ENCODE peak calls at places on chromosomes 4 and X, in eight cellular contexts. One of them, this sample, is unnamed. For H3K4me1, the result is how much of the 10 kb centered on the place peaks cover.

GRCh38 chrX:85544609-85545008 is 165.1 kb upstream of the POF1B start:
- DNase-seq in adipocyte: peak
- DNase-seq in breast epithelium: no peak
- DNase-seq in cardiac muscle cell: no peak
- DNase-seq in CD4-positive, CD25-positive, alpha-beta regulatory T cell: no peak
- DNase-seq in fibroblast of lung: no peak
- DNase-seq in PC-3: peak
- DNase-seq in mammary epithelial cell: no peak
- DNase-seq in this sample: no peak

GRCh38 chr4:148238797-148239196 is 203.4 kb downstream of the NR3C2 start:
- DNase-seq in cardiac muscle cell: no peak
- DNase-seq in breast epithelium: no peak
- DNase-seq in fibroblast of lung: no peak
- DNase-seq in PC-3: no peak
- DNase-seq in CD4-positive, CD25-positive, alpha-beta regulatory T cell: no peak
- DNase-seq in adipocyte: no peak
- DNase-seq in mammary epithelial cell: no peak
- DNase-seq in this sample: no peak

GRCh38 chrX:46016296-46016695 is 528.9 kb downstream of the ZNF674 start:
- DNase-seq in PC-3: no peak
- DNase-seq in adipocyte: no peak
- DNase-seq in mammary epithelial cell: no peak
- DNase-seq in cardiac muscle cell: no peak
- DNase-seq in CD4-positive, CD25-positive, alpha-beta regulatory T cell: no peak
- DNase-seq in fibroblast of lung: no peak
- DNase-seq in breast epithelium: no peak
- DNase-seq in this sample: no peak

GRCh38 chr4:185955817-185956542 is 113.0 kb upstream of the TLR3 start:
- DNase-seq in CD4-positive, CD25-positive, alpha-beta regulatory T cell: no peak
- DNase-seq in mammary epithelial cell: no peak
- DNase-seq in PC-3: no peak
- DNase-seq in cardiac muscle cell: no peak
- DNase-seq in breast epithelium: no peak
- DNase-seq in adipocyte: no peak
- DNase-seq in fibroblast of lung: no peak
- DNase-seq in this sample: no peak

GRCh38 chr4:153523171-153523757 is 57.1 kb downstream of the TMEM131L start:
- DNase-seq in adipocyte: peak
- DNase-seq in cardiac muscle cell: no peak
- DNase-seq in mammary epithelial cell: no peak
- DNase-seq in CD4-positive, CD25-positive, alpha-beta regulatory T cell: no peak
- DNase-seq in breast epithelium: no peak
- DNase-seq in PC-3: no peak
- DNase-seq in fibroblast of lung: peak
- DNase-seq in this sample: no peak

GRCh38 chrX:97332963-97333362 is 449.3 kb downstream of the RPA4 start:
- DNase-seq in PC-3: peak
- DNase-seq in fibroblast of lung: peak
- DNase-seq in cardiac muscle cell: peak
- DNase-seq in mammary epithelial cell: no peak
- DNase-seq in CD4-positive, CD25-positive, alpha-beta regulatory T cell: no peak
- DNase-seq in adipocyte: peak
- DNase-seq in breast epithelium: no peak
- DNase-seq in this sample: no peak

GRCh38 chrX:22542641-22543040 is 269.9 kb downstream of the CBLL2 start:
- DNase-seq in cardiac muscle cell: no peak
- DNase-seq in mammary epithelial cell: no peak
- DNase-seq in PC-3: peak
- DNase-seq in breast epithelium: no peak
- DNase-seq in adipocyte: peak
- DNase-seq in fibroblast of lung: peak
- DNase-seq in CD4-positive, CD25-positive, alpha-beta regulatory T cell: no peak
- DNase-seq in this sample: no peak

GRCh38 chrX:132887569-132887968 is 70.9 kb downstream of the HS6ST2 start:
- DNase-seq in cardiac muscle cell: no peak
- DNase-seq in mammary epithelial cell: no peak
- DNase-seq in PC-3: no peak
- DNase-seq in breast epithelium: no peak
- DNase-seq in fibroblast of lung: no peak
- DNase-seq in adipocyte: no peak
- DNase-seq in CD4-positive, CD25-positive, alpha-beta regulatory T cell: no peak
- DNase-seq in this sample: no peak

GRCh38 chr4:97216031-97216430 is 927.2 kb downstream of the STPG2 start:
- DNase-seq in breast epithelium: no peak
- DNase-seq in fibroblast of lung: no peak
- DNase-seq in cardiac muscle cell: no peak
- DNase-seq in mammary epithelial cell: no peak
- DNase-seq in CD4-positive, CD25-positive, alpha-beta regulatory T cell: no peak
- DNase-seq in PC-3: no peak
- DNase-seq in adipocyte: no peak
- DNase-seq in this sample: no peak

GRCh38 chr4:147924604-147925412 is 192.9 kb downstream of the ARHGAP10 start:
- DNase-seq in fibroblast of lung: peak
- DNase-seq in cardiac muscle cell: peak
- DNase-seq in CD4-positive, CD25-positive, alpha-beta regulatory T cell: no peak
- DNase-seq in PC-3: peak
- DNase-seq in adipocyte: peak
- DNase-seq in mammary epithelial cell: no peak
- DNase-seq in breast epithelium: no peak
- DNase-seq in this sample: no peak

GRCh38 chrX:152904151-152905080 is 6.5 kb downstream of the ZNF185 start:
- DNase-seq in mammary epithelial cell: peak
- DNase-seq in cardiac muscle cell: peak
- DNase-seq in fibroblast of lung: peak
- DNase-seq in CD4-positive, CD25-positive, alpha-beta regulatory T cell: peak
- DNase-seq in PC-3: peak
- DNase-seq in adipocyte: peak
- DNase-seq in breast epithelium: no peak
- DNase-seq in this sample: no peak
- H3K4me3 ChIP-seq in mammary epithelial cell: no peak
- H3K4me3 ChIP-seq in cardiac muscle cell: no peak
- H3K4me3 ChIP-seq in fibroblast of lung: no peak
- H3K4me3 ChIP-seq in CD4-positive, CD25-positive, alpha-beta regulatory T cell: no peak
- H3K4me3 ChIP-seq in PC-3: no peak
- H3K4me3 ChIP-seq in adipocyte: no peak
- H3K4me3 ChIP-seq in breast epithelium: no peak
- H3K4me3 ChIP-seq in this sample: no peak

GRCh38 chr4:2849267-2850140 is 5.9 kb downstream of the ADD1 start:
- DNase-seq in cardiac muscle cell: no peak
- DNase-seq in adipocyte: peak
- DNase-seq in PC-3: no peak
- DNase-seq in breast epithelium: no peak
- DNase-seq in CD4-positive, CD25-positive, alpha-beta regulatory T cell: no peak
- DNase-seq in fibroblast of lung: no peak
- DNase-seq in mammary epithelial cell: no peak
- DNase-seq in this sample: no peak
- H3K4me1 ChIP-seq in cardiac muscle cell: under half
- H3K4me1 ChIP-seq in adipocyte: under half
- H3K4me1 ChIP-seq in PC-3: under half
- H3K4me1 ChIP-seq in breast epithelium: under half
- H3K4me1 ChIP-seq in CD4-positive, CD25-positive, alpha-beta regulatory T cell: half or more
- H3K4me1 ChIP-seq in fibroblast of lung: under half
- H3K4me1 ChIP-seq in mammary epithelial cell: under half
- H3K4me1 ChIP-seq in this sample: half or more

DNA sequence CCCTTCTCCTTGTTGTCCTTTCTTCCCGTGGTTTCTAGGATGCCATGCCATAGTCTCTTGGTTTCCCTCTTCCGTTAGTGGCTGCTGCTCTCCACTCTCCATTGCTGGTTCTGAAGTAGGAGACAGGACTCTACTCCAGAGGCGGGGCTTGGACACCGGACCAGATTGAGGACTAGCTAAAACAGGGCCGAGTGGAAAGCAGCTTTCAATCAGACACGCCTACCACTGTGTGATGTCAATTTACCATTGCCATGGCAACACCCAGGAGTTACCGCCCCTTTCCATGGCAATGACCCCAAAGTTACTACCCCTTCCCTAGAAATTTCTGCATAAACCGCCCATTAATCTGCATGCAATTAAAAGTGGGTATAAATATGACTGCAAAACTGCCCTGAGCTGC is 88.7 kb upstream of the CCDC160 start:
- DNase-seq in CD4-positive, CD25-positive, alpha-beta regulatory T cell: no peak
- DNase-seq in mammary epithelial cell: no peak
- DNase-seq in cardiac muscle cell: no peak
- DNase-seq in PC-3: no peak
- DNase-seq in adipocyte: no peak
- DNase-seq in breast epithelium: no peak
- DNase-seq in fibroblast of lung: no peak
- DNase-seq in this sample: no peak
- H3K4me3 ChIP-seq in CD4-positive, CD25-positive, alpha-beta regulatory T cell: no peak
- H3K4me3 ChIP-seq in mammary epithelial cell: no peak
- H3K4me3 ChIP-seq in cardiac muscle cell: no peak
- H3K4me3 ChIP-seq in PC-3: no peak
- H3K4me3 ChIP-seq in adipocyte: peak
- H3K4me3 ChIP-seq in breast epithelium: peak
- H3K4me3 ChIP-seq in fibroblast of lung: no peak
- H3K4me3 ChIP-seq in this sample: no peak

DNA sequence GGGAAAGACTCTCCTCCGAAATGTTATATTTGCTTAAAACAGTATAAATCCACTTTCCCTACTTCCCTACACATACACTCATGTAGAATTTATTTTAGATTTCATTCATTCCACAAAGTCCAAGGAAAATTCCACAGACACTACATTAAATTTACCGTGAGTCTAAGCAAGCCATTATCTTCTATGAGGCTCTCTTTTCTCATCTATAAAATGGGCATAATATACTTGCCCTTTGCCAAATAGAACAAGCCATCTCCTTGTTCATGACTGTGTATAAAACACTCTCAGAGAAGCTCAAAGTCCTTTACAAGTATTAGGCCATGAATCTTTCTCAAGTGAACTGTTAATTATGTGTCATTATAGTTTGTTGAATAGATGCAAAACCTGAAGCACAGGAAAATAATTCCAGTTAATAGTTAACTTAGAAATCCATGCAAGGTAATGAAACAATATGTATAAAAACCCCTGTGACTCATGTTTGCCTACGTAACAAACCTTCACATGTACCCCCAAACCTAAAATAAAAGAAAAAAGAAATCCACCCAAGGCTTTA is 10.7 kb downstream of the TEC start:
- DNase-seq in fibroblast of lung: no peak
- DNase-seq in mammary epithelial cell: no peak
- DNase-seq in breast epithelium: no peak
- DNase-seq in adipocyte: no peak
- DNase-seq in cardiac muscle cell: no peak
- DNase-seq in PC-3: no peak
- DNase-seq in CD4-positive, CD25-positive, alpha-beta regulatory T cell: no peak
- DNase-seq in this sample: no peak
- H3K4me1 ChIP-seq in fibroblast of lung: under half
- H3K4me1 ChIP-seq in mammary epithelial cell: under half
- H3K4me1 ChIP-seq in breast epithelium: under half
- H3K4me1 ChIP-seq in adipocyte: under half
- H3K4me1 ChIP-seq in cardiac muscle cell: under half
- H3K4me1 ChIP-seq in PC-3: under half
- H3K4me1 ChIP-seq in CD4-positive, CD25-positive, alpha-beta regulatory T cell: under half
- H3K4me1 ChIP-seq in this sample: under half

GRCh38 chr4:8494983-8495548 is 54.5 kb downstream of the TRMT44 start:
- DNase-seq in CD4-positive, CD25-positive, alpha-beta regulatory T cell: no peak
- DNase-seq in PC-3: no peak
- DNase-seq in mammary epithelial cell: no peak
- DNase-seq in fibroblast of lung: no peak
- DNase-seq in cardiac muscle cell: no peak
- DNase-seq in breast epithelium: no peak
- DNase-seq in adipocyte: no peak
- DNase-seq in this sample: no peak

GRCh38 chr4:8494218-8494617 is 53.6 kb downstream of the TRMT44 start:
- DNase-seq in breast epithelium: no peak
- DNase-seq in PC-3: no peak
- DNase-seq in mammary epithelial cell: no peak
- DNase-seq in fibroblast of lung: no peak
- DNase-seq in cardiac muscle cell: no peak
- DNase-seq in CD4-positive, CD25-positive, alpha-beta regulatory T cell: no peak
- DNase-seq in adipocyte: no peak
- DNase-seq in this sample: no peak

GRCh38 chr4:8500966-8501365 is 60.4 kb downstream of the TRMT44 start:
- DNase-seq in CD4-positive, CD25-positive, alpha-beta regulatory T cell: no peak
- DNase-seq in cardiac muscle cell: no peak
- DNase-seq in PC-3: no peak
- DNase-seq in adipocyte: no peak
- DNase-seq in fibroblast of lung: no peak
- DNase-seq in mammary epithelial cell: no peak
- DNase-seq in breast epithelium: no peak
- DNase-seq in this sample: no peak

GRCh38 chr4:8495803-8496202 is 55.2 kb downstream of the TRMT44 start:
- DNase-seq in fibroblast of lung: no peak
- DNase-seq in adipocyte: no peak
- DNase-seq in cardiac muscle cell: no peak
- DNase-seq in CD4-positive, CD25-positive, alpha-beta regulatory T cell: no peak
- DNase-seq in mammary epithelial cell: no peak
- DNase-seq in PC-3: no peak
- DNase-seq in breast epithelium: no peak
- DNase-seq in this sample: no peak

DNA sequence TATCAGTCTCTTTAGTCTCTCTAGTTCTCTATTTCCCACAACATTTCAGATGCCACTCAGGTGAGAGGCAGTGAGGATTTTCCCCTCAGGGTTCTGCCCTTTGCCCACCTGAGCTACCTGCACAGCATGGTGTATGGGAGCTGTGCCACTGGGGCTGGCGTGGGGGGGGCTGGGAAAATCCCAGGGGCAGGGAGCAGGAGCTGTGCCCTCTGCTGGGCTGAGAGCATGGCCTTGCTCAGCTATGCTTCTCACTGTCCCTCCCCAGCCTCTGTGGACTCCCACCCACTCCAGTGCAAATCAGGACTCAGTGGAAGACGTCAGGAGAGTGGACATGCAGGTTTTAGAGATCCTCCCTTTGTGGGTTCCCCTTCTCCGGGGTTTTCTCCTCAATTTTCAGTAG is 57.2 kb downstream of the TRMT44 start:
- DNase-seq in breast epithelium: no peak
- DNase-seq in mammary epithelial cell: no peak
- DNase-seq in adipocyte: no peak
- DNase-seq in CD4-positive, CD25-positive, alpha-beta regulatory T cell: no peak
- DNase-seq in PC-3: no peak
- DNase-seq in fibroblast of lung: no peak
- DNase-seq in cardiac muscle cell: no peak
- DNase-seq in this sample: no peak
- H3K4me3 ChIP-seq in breast epithelium: no peak
- H3K4me3 ChIP-seq in mammary epithelial cell: no peak
- H3K4me3 ChIP-seq in adipocyte: no peak
- H3K4me3 ChIP-seq in CD4-positive, CD25-positive, alpha-beta regulatory T cell: no peak
- H3K4me3 ChIP-seq in PC-3: no peak
- H3K4me3 ChIP-seq in fibroblast of lung: no peak
- H3K4me3 ChIP-seq in cardiac muscle cell: no peak
- H3K4me3 ChIP-seq in this sample: no peak